ENCODE peak calls at places on chromosomes 2 and 18, in nine cellular contexts. T, P, R, U, Y, K, F, X and H are unnamed samples.

GRCh38 chr2:172864182-172864581 is 128.5 kb downstream of the RAPGEF4 start:
- DNase-seq in T (no peak), P (no peak), R (peak; percentile 64), U (peak; percentile 81), Y (peak; percentile 38), K (peak; percentile 44), F (peak; percentile 65), X (peak; percentile 37), H (no peak)

GRCh38 chr2:75503048-75503607 is 57.6 kb downstream of the EVA1A start:
- DNase-seq in T (no peak), P (no peak), R (peak; percentile 18), U (no peak), Y (no peak), K (peak; percentile 25), F (peak; percentile 58), X (no peak), H (peak; percentile 85)

GRCh38 chr2:230864605-230865323 is at the start of gene ITM2C:
- DNase-seq in T (peak; percentile 87), P (peak; percentile 76), R (peak; percentile 57), U (peak; percentile 83), Y (peak; percentile 71), K (peak; percentile 72), F (peak; percentile 43), X (peak; percentile 58), H (peak; percentile 37)

GRCh38 chr2:191552036-191552435 is 125.9 kb upstream of the NABP1 start:
- DNase-seq in T (no peak), P (no peak), R (no peak), U (no peak), Y (no peak), K (no peak), F (no peak), X (no peak), H (no peak)

GRCh38 chr2:239181601-239182471 is 219.0 kb downstream of the HDAC4 start:
- DNase-seq in T (no peak), P (no peak), R (peak; percentile 6), U (peak; percentile 42), Y (no peak), K (no peak), F (no peak), X (peak; percentile 3), H (no peak)

GRCh38 chr18:69951182-69951581 is 3.5 kb upstream of the CD226 start:
- DNase-seq in T (no peak), P (no peak), R (no peak), U (no peak), Y (no peak), K (no peak), F (peak; percentile 72), X (no peak), H (peak; percentile 54)

GRCh38 chr2:223797811-223798721 is 39.3 kb downstream of the AP1S3 start:
- DNase-seq in T (no peak), P (peak; percentile 14), R (no peak), U (no peak), Y (peak; percentile 3), K (no peak), F (peak; percentile 71), X (no peak), H (peak; percentile 38)

GRCh38 chr2:23697676-23698075 is 229.2 kb downstream of the ATAD2B start:
- DNase-seq in T (no peak), P (no peak), R (no peak), U (no peak), Y (no peak), K (no peak), F (peak; percentile 16), X (no peak), H (no peak)

GRCh38 chr2:59583173-59583765 is 970.2 kb downstream of the BCL11A start:
- DNase-seq in T (no peak), P (no peak), R (no peak), U (no peak), Y (no peak), K (no peak), F (no peak), X (no peak), H (no peak)

DNA sequence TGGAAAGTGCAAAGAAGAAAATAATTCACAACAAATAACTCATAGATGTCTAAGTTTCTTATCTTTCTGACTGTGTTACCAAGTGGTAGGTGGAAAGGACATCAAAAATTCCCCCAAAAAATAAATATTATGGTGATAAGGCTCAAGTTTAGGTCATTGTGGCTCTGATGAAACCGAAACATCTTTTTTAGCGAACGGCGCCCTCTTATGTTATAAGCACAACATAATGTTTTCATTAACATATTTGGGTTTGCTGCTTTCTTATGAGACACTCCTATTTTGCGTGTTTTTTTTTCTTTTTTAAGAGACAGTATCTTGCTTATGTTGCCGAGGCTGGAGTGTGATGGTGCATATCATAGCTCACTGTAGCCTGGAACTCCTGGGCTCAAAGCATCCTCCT is 38.6 kb upstream of the SLC35G4 start:
- DNase-seq in T (no peak), P (no peak), R (no peak), U (no peak), Y (no peak), K (no peak), F (peak; percentile 22), X (no peak), H (no peak)
- TF ChIP-seq CTCF in T (peak; percentile 14), P (peak; percentile 40), R (no peak), U (peak; percentile 17), Y (peak; percentile 7), K (no peak), F (no peak), X (no peak), H (peak; percentile 64)

GRCh38 chr18:468841-469796 is 31.4 kb downstream of the COLEC12 start:
- DNase-seq in T (no peak), P (no peak), R (no peak), U (no peak), Y (peak; percentile 61), K (no peak), F (no peak), X (no peak), H (no peak)
- TF ChIP-seq CTCF in T (no peak), P (no peak), R (no peak), U (no peak), Y (no peak), K (no peak), F (no peak), X (no peak), H (no peak)

GRCh38 chr2:63700276-63700675 is 111.5 kb downstream of the MDH1 start:
- DNase-seq in T (no peak), P (no peak), R (no peak), U (no peak), Y (no peak), K (no peak), F (no peak), X (no peak), H (no peak)

GRCh38 chr2:63697160-63697559 is 108.4 kb downstream of the MDH1 start:
- DNase-seq in T (no peak), P (no peak), R (no peak), U (no peak), Y (no peak), K (no peak), F (no peak), X (no peak), H (no peak)

GRCh38 chr2:63699549-63699839 is 110.7 kb downstream of the MDH1 start:
- DNase-seq in T (no peak), P (no peak), R (no peak), U (no peak), Y (no peak), K (no peak), F (peak; percentile 19), X (no peak), H (peak; percentile 43)

GRCh38 chr2:63701406-63701805 is 112.6 kb downstream of the MDH1 start:
- DNase-seq in T (no peak), P (no peak), R (no peak), U (no peak), Y (no peak), K (no peak), F (no peak), X (no peak), H (no peak)

DNA sequence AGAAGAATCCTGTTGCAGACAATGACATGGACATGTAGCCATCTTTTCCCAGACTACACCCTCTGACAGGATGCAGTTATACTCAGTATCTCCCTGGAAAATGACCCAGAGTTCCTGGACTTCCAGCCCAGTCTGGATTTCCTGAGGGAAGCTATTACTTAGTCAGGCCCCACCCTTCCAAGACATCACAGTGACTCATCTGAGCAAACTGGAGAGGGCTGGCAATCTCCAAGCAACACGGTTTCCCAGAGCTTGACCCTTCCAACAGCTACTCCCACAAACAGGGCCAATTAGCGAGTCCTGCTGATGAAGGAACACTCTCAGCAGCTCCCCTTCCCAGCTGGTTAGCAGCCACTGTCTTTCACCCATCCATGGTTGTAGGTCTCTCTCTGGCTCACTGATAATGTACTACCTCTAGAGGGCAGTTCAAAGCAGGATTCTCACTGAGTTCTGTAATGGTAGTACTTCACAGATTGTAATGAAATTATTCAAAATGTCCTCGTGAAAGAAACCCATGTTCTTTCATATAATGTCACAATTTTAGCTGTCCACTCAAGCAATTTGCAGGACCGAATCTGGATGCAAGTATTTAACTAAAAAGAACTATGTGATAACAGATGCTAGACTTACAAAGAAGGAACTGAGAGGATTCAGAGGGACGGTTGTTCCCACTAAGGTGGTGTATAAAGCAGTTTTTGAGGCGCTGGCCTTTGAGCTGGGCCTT is 110.2 kb downstream of the MDH1 start:
- DNase-seq in T (no peak), P (peak; percentile 60), R (peak; percentile 58), U (no peak), Y (peak; percentile 28), K (peak; percentile 75), F (peak; percentile 93), X (peak; percentile 18), H (peak; percentile 90)
- TF ChIP-seq CTCF in T (peak; percentile 40), P (peak; percentile 73), R (peak; percentile 57), U (peak; percentile 27), Y (peak; percentile 21), K (peak; percentile 66), F (peak; percentile 63), X (peak; percentile 51), H (peak; percentile 76)

GRCh38 chr2:46913471-46914381 is 1.9 kb downstream of the MCFD2 start:
- DNase-seq in T (no peak), P (no peak), R (peak; percentile 83), U (no peak), Y (peak; percentile 56), K (peak; percentile 40), F (peak; percentile 75), X (peak; percentile 23), H (peak; percentile 75)
- TF ChIP-seq CTCF in T (no peak), P (no peak), R (no peak), U (no peak), Y (no peak), K (no peak), F (no peak), X (no peak), H (peak; percentile 45)

GRCh38 chr2:49770919-49771318 is 616.6 kb upstream of the FSHR start:
- DNase-seq in T (peak; percentile 44), P (no peak), R (peak; percentile 49), U (peak; percentile 76), Y (peak; percentile 2), K (peak; percentile 40), F (no peak), X (no peak), H (no peak)
- TF ChIP-seq CTCF in T (peak; percentile 25), P (peak; percentile 9), R (peak; percentile 53), U (peak; percentile 63), Y (no peak), K (peak; percentile 38), F (no peak), X (no peak), H (no peak)